ENCODE peak calls at places on chromosomes 4 and X, in seven cellular contexts. U, B, I, C, A, J and F are unnamed samples.

GRCh38 chr4:86927843-86928395 is 6.9 kb upstream of the AFF1 start:
- DNase-seq in U (peak; percentile 37), C (no peak), A (peak; percentile 91), I (no peak), B (peak; percentile 97), J (no peak), F (peak; percentile 89)

GRCh38 chrX:119871599-119872395 is at the start of the genes NDUFA1 and RNF113A:
- DNase-seq in B (peak; percentile 88), C (peak; percentile 86), I (peak; percentile 75), U (peak; percentile 43), J (peak; percentile 33), A (peak; percentile 73), F (peak; percentile 73)

GRCh38 chr4:63814171-63814964 is 594.9 kb downstream of the TECRL start:
- DNase-seq in U (no peak), A (no peak), C (no peak), B (no peak), J (no peak), I (no peak), F (no peak)

GRCh38 chr4:37453361-37454262 is 209.1 kb downstream of the NWD2 start:
- DNase-seq in J (peak; percentile 22), U (no peak), C (peak; percentile 90), B (peak; percentile 2), A (peak; percentile 66), I (no peak), F (no peak)

GRCh38 chr4:183469936-183470335 is 25.5 kb downstream of the CDKN2AIP start:
- DNase-seq in U (peak; percentile 78), I (no peak), C (no peak), J (no peak), B (no peak), A (peak; percentile 57), F (no peak)

GRCh38 chrX:72394518-72395163 is 88.9 kb upstream of the CITED1 start:
- DNase-seq in C (no peak), J (no peak), U (no peak), A (no peak), B (peak; percentile 44), I (no peak), F (no peak)

GRCh38 chrX:13252726-13253125 is 67.1 kb downstream of the ATXN3L start:
- DNase-seq in I (no peak), B (peak; percentile 43), J (no peak), C (no peak), A (no peak), U (no peak), F (no peak)

GRCh38 chrX:9907645-9908387 is 59.3 kb upstream of the CLDN34 start:
- DNase-seq in U (peak; percentile 17), I (no peak), J (no peak), B (peak; percentile 83), A (peak; percentile 38), C (no peak), F (peak; percentile 4)

GRCh38 chr4:113358784-113359183 is 309.3 kb downstream of the ANK2 start:
- DNase-seq in A (no peak), J (no peak), I (no peak), U (no peak), C (no peak), B (peak; percentile 48), F (no peak)

GRCh38 chr4:95263960-95264359 is 284.8 kb downstream of the UNC5C start:
- DNase-seq in U (no peak), B (no peak), A (no peak), I (no peak), C (no peak), J (no peak), F (no peak)

GRCh38 chr4:76605099-76605563 is 170.1 kb downstream of the SHROOM3 start:
- DNase-seq in I (no peak), U (peak; percentile 44), J (no peak), C (no peak), A (no peak), B (peak; percentile 90), F (no peak)